ENCODE peak calls at places on chromosomes 2 and 18, in seven cellular contexts. One of them, this sample, is unnamed.

GRCh38 chr2:10534514-10535250 is 86.6 kb upstream of the ODC1 start:
- DNase-seq in A549: peak
- DNase-seq in HCT116: no peak
- DNase-seq in transverse colon: no peak
- DNase-seq in body of pancreas: no peak
- DNase-seq in H1: no peak
- DNase-seq in stomach: no peak
- DNase-seq in this sample: no peak

GRCh38 chr2:31322376-31322775 is 88.4 kb downstream of the EHD3 start:
- DNase-seq in A549: no peak
- DNase-seq in stomach: no peak
- DNase-seq in H1: no peak
- DNase-seq in HCT116: no peak
- DNase-seq in transverse colon: no peak
- DNase-seq in body of pancreas: no peak
- DNase-seq in this sample: no peak

GRCh38 chr2:166057363-166058169 is 70.3 kb downstream of the SCN1A start:
- DNase-seq in H1: no peak
- DNase-seq in transverse colon: no peak
- DNase-seq in HCT116: no peak
- DNase-seq in body of pancreas: no peak
- DNase-seq in A549: peak
- DNase-seq in stomach: no peak
- DNase-seq in this sample: no peak

GRCh38 chr2:218002792-218003191 is at the start of gene TNS1:
- DNase-seq in transverse colon: no peak
- DNase-seq in stomach: no peak
- DNase-seq in HCT116: no peak
- DNase-seq in A549: no peak
- DNase-seq in body of pancreas: peak
- DNase-seq in H1: no peak
- DNase-seq in this sample: no peak

GRCh38 chr18:57925706-57926105 is 118.3 kb upstream of the NEDD4L start:
- DNase-seq in H1: no peak
- DNase-seq in HCT116: no peak
- DNase-seq in stomach: no peak
- DNase-seq in body of pancreas: no peak
- DNase-seq in transverse colon: no peak
- DNase-seq in A549: no peak
- DNase-seq in this sample: no peak

GRCh38 chr18:7633171-7633570 is 66.1 kb downstream of the PTPRM start:
- DNase-seq in transverse colon: no peak
- DNase-seq in HCT116: no peak
- DNase-seq in H1: no peak
- DNase-seq in A549: no peak
- DNase-seq in stomach: no peak
- DNase-seq in body of pancreas: no peak
- DNase-seq in this sample: peak

GRCh38 chr2:161418275-161418714 is 2.2 kb downstream of the TBR1 start:
- DNase-seq in body of pancreas: no peak
- DNase-seq in HCT116: no peak
- DNase-seq in A549: no peak
- DNase-seq in stomach: no peak
- DNase-seq in H1: no peak
- DNase-seq in transverse colon: no peak
- DNase-seq in this sample: no peak

GRCh38 chr2:205930209-205930608 is 155.8 kb downstream of the INO80D start:
- DNase-seq in stomach: no peak
- DNase-seq in body of pancreas: no peak
- DNase-seq in A549: no peak
- DNase-seq in transverse colon: no peak
- DNase-seq in HCT116: no peak
- DNase-seq in H1: no peak
- DNase-seq in this sample: no peak

GRCh38 chr18:34709104-34709503 is 994 bp upstream of the DTNA start:
- DNase-seq in stomach: no peak
- DNase-seq in HCT116: no peak
- DNase-seq in A549: peak
- DNase-seq in body of pancreas: no peak
- DNase-seq in transverse colon: no peak
- DNase-seq in H1: no peak
- DNase-seq in this sample: no peak

GRCh38 chr18:40371673-40372072 is 1583.4 kb upstream of the PIK3C3 start:
- DNase-seq in A549: no peak
- DNase-seq in transverse colon: no peak
- DNase-seq in H1: no peak
- DNase-seq in body of pancreas: no peak
- DNase-seq in HCT116: no peak
- DNase-seq in stomach: no peak
- DNase-seq in this sample: no peak

GRCh38 chr18:58407649-58408407 is 221.1 kb downstream of the ALPK2 start:
- DNase-seq in A549: peak
- DNase-seq in H1: no peak
- DNase-seq in stomach: no peak
- DNase-seq in HCT116: no peak
- DNase-seq in transverse colon: no peak
- DNase-seq in body of pancreas: no peak
- DNase-seq in this sample: no peak

GRCh38 chr2:88074854-88075292 is 7.2 kb downstream of the SMYD1 start:
- DNase-seq in H1: no peak
- DNase-seq in stomach: no peak
- DNase-seq in HCT116: no peak
- DNase-seq in A549: no peak
- DNase-seq in transverse colon: no peak
- DNase-seq in body of pancreas: no peak
- DNase-seq in this sample: no peak

GRCh38 chr2:15628899-15629855 is 37.5 kb downstream of the DDX1 start:
- DNase-seq in stomach: no peak
- DNase-seq in A549: no peak
- DNase-seq in transverse colon: no peak
- DNase-seq in H1: no peak
- DNase-seq in HCT116: no peak
- DNase-seq in body of pancreas: no peak
- DNase-seq in this sample: no peak

GRCh38 chr2:176136375-176137248 is 7.1 kb downstream of the HOXD8 start:
- DNase-seq in transverse colon: peak
- DNase-seq in A549: peak
- DNase-seq in stomach: no peak
- DNase-seq in HCT116: no peak
- DNase-seq in H1: no peak
- DNase-seq in body of pancreas: no peak
- DNase-seq in this sample: no peak

GRCh38 chr2:32926708-32927084 is 20.1 kb upstream of the LTBP1 start:
- DNase-seq in A549: peak
- DNase-seq in stomach: no peak
- DNase-seq in transverse colon: no peak
- DNase-seq in H1: no peak
- DNase-seq in HCT116: no peak
- DNase-seq in body of pancreas: no peak
- DNase-seq in this sample: no peak

GRCh38 chr2:25905126-25905525 is 26.8 kb upstream of the ASXL2 start:
- DNase-seq in body of pancreas: no peak
- DNase-seq in stomach: no peak
- DNase-seq in H1: no peak
- DNase-seq in A549: no peak
- DNase-seq in transverse colon: no peak
- DNase-seq in HCT116: no peak
- DNase-seq in this sample: no peak

GRCh38 chr2:34069604-34070003 is 470.5 kb upstream of the FAM98A start:
- DNase-seq in A549: no peak
- DNase-seq in HCT116: no peak
- DNase-seq in stomach: no peak
- DNase-seq in transverse colon: no peak
- DNase-seq in H1: no peak
- DNase-seq in body of pancreas: no peak
- DNase-seq in this sample: no peak

GRCh38 chr2:172093416-172094318 is 8.4 kb downstream of the DLX1 start:
- DNase-seq in A549: no peak
- DNase-seq in body of pancreas: no peak
- DNase-seq in stomach: no peak
- DNase-seq in transverse colon: no peak
- DNase-seq in H1: no peak
- DNase-seq in HCT116: no peak
- DNase-seq in this sample: no peak

GRCh38 chr2:24421668-24422067 is 61.3 kb upstream of the ITSN2 start:
- DNase-seq in transverse colon: peak
- DNase-seq in body of pancreas: peak
- DNase-seq in HCT116: peak
- DNase-seq in stomach: peak
- DNase-seq in H1: no peak
- DNase-seq in A549: peak
- DNase-seq in this sample: no peak

GRCh38 chr2:111101592-111101991 is 19.1 kb upstream of the BCL2L11 start:
- DNase-seq in body of pancreas: no peak
- DNase-seq in transverse colon: no peak
- DNase-seq in A549: no peak
- DNase-seq in HCT116: no peak
- DNase-seq in H1: no peak
- DNase-seq in stomach: no peak
- DNase-seq in this sample: no peak

GRCh38 chr2:8678731-8679566 is 2.9 kb upstream of the ID2 start:
- DNase-seq in body of pancreas: peak
- DNase-seq in stomach: peak
- DNase-seq in transverse colon: peak
- DNase-seq in HCT116: peak
- DNase-seq in H1: peak
- DNase-seq in A549: peak
- DNase-seq in this sample: peak
- TF ChIP-seq POLR2A in body of pancreas: peak
- TF ChIP-seq POLR2A in stomach: no peak
- TF ChIP-seq POLR2A in transverse colon: peak
- TF ChIP-seq POLR2A in HCT116: no peak
- TF ChIP-seq POLR2A in H1: no peak
- TF ChIP-seq POLR2A in A549: peak
- TF ChIP-seq POLR2A in this sample: peak

GRCh38 chr2:156320491-156320896 is 12.0 kb downstream of the NR4A2 start:
- DNase-seq in HCT116: no peak
- DNase-seq in A549: peak
- DNase-seq in body of pancreas: peak
- DNase-seq in stomach: peak
- DNase-seq in transverse colon: peak
- DNase-seq in H1: no peak
- DNase-seq in this sample: no peak
- TF ChIP-seq POLR2A in HCT116: no peak
- TF ChIP-seq POLR2A in A549: no peak
- TF ChIP-seq POLR2A in body of pancreas: no peak
- TF ChIP-seq POLR2A in stomach: no peak
- TF ChIP-seq POLR2A in transverse colon: no peak
- TF ChIP-seq POLR2A in H1: no peak
- TF ChIP-seq POLR2A in this sample: no peak

GRCh38 chr2:200306969-200307811 is 697 bp downstream of the SPATS2L start:
- DNase-seq in A549: peak
- DNase-seq in body of pancreas: peak
- DNase-seq in stomach: peak
- DNase-seq in H1: no peak
- DNase-seq in transverse colon: peak
- DNase-seq in HCT116: no peak
- DNase-seq in this sample: no peak
- TF ChIP-seq POLR2A in A549: peak
- TF ChIP-seq POLR2A in body of pancreas: peak
- TF ChIP-seq POLR2A in stomach: no peak
- TF ChIP-seq POLR2A in H1: peak
- TF ChIP-seq POLR2A in transverse colon: no peak
- TF ChIP-seq POLR2A in HCT116: no peak
- TF ChIP-seq POLR2A in this sample: no peak

GRCh38 chr2:233081232-233081730 is 21.1 kb downstream of the INPP5D start:
- DNase-seq in A549: no peak
- DNase-seq in HCT116: no peak
- DNase-seq in H1: no peak
- DNase-seq in stomach: no peak
- DNase-seq in body of pancreas: no peak
- DNase-seq in transverse colon: no peak
- DNase-seq in this sample: no peak

GRCh38 chr2:233082934-233083755 is 23.0 kb downstream of the INPP5D start:
- DNase-seq in body of pancreas: no peak
- DNase-seq in H1: no peak
- DNase-seq in stomach: no peak
- DNase-seq in HCT116: no peak
- DNase-seq in A549: no peak
- DNase-seq in transverse colon: no peak
- DNase-seq in this sample: no peak

GRCh38 chr2:233083782-233084181 is 23.6 kb downstream of the INPP5D start:
- DNase-seq in A549: no peak
- DNase-seq in HCT116: no peak
- DNase-seq in body of pancreas: no peak
- DNase-seq in H1: no peak
- DNase-seq in transverse colon: no peak
- DNase-seq in stomach: no peak
- DNase-seq in this sample: no peak

GRCh38 chr2:233081731-233082221 is 21.6 kb downstream of the INPP5D start:
- DNase-seq in stomach: no peak
- DNase-seq in transverse colon: no peak
- DNase-seq in HCT116: no peak
- DNase-seq in H1: no peak
- DNase-seq in body of pancreas: no peak
- DNase-seq in A549: no peak
- DNase-seq in this sample: no peak

GRCh38 chr2:233082222-233082933 is 22.2 kb downstream of the INPP5D start:
- DNase-seq in stomach: no peak
- DNase-seq in HCT116: no peak
- DNase-seq in transverse colon: no peak
- DNase-seq in H1: no peak
- DNase-seq in body of pancreas: no peak
- DNase-seq in A549: no peak
- DNase-seq in this sample: no peak
- TF ChIP-seq POLR2A in stomach: no peak
- TF ChIP-seq POLR2A in HCT116: no peak
- TF ChIP-seq POLR2A in transverse colon: no peak
- TF ChIP-seq POLR2A in H1: no peak
- TF ChIP-seq POLR2A in body of pancreas: no peak
- TF ChIP-seq POLR2A in A549: no peak
- TF ChIP-seq POLR2A in this sample: no peak

This sample was measured in esophagus muscularis mucosa.